ENCODE peak calls at places on chromosomes 6 and 20, in six cellular contexts. T, P, E, A, L and W are unnamed samples.

GRCh38 chr20:6783752-6784725 is 16.6 kb downstream of the BMP2 start:
- DNase-seq in T (peak), P (no peak), E (no peak), A (no peak), L (peak), W (no peak)

GRCh38 chr6:75409928-75410327 is 83.7 kb downstream of the FILIP1 start:
- DNase-seq in T (no peak), P (no peak), E (no peak), A (no peak), L (no peak), W (no peak)

GRCh38 chr6:81126150-81126549 is 626.3 kb downstream of the TENT5A start:
- DNase-seq in T (no peak), P (no peak), E (no peak), A (no peak), L (no peak), W (no peak)

GRCh38 chr6:82775989-82776388 is 289.7 kb downstream of the UBE3D start:
- DNase-seq in T (no peak), P (no peak), E (no peak), A (no peak), L (no peak), W (no peak)

GRCh38 chr20:10667077-10667401 is 6.8 kb downstream of the JAG1 start:
- DNase-seq in T (no peak), P (peak), E (no peak), A (peak), L (peak), W (no peak)

GRCh38 chr6:3063733-3064700 is 4.3 kb upstream of the RIPK1 start:
- DNase-seq in T (peak), P (peak), E (peak), A (peak), L (peak), W (peak)

GRCh38 chr20:32626859-32627636 is 41.9 kb upstream of the NOL4L start:
- DNase-seq in T (no peak), P (no peak), E (no peak), A (no peak), L (peak), W (no peak)

GRCh38 chr6:117615981-117616961 is 14.0 kb upstream of the GOPC start:
- DNase-seq in T (no peak), P (no peak), E (peak), A (no peak), L (no peak), W (no peak)

GRCh38 chr6:19327684-19328083 is 509.5 kb upstream of the ID4 start:
- DNase-seq in T (no peak), P (no peak), E (no peak), A (no peak), L (no peak), W (no peak)

GRCh38 chr6:44415424-44415823 is 27.9 kb downstream of the CDC5L start:
- DNase-seq in T (no peak), P (no peak), E (no peak), A (no peak), L (no peak), W (no peak)

GRCh38 chr6:41730531-41731436 is 4.6 kb downstream of the TFEB start:
- DNase-seq in T (no peak), P (no peak), E (no peak), A (no peak), L (no peak), W (no peak)

GRCh38 chr6:121651420-121651819 is 216.0 kb downstream of the GJA1 start:
- DNase-seq in T (no peak), P (no peak), E (no peak), A (no peak), L (no peak), W (no peak)

GRCh38 chr6:144155529-144155928 is 5.2 kb downstream of the STX11 start:
- DNase-seq in T (no peak), P (no peak), E (no peak), A (no peak), L (no peak), W (no peak)

GRCh38 chr6:23559587-23560343 is 566.2 kb upstream of the NRSN1 start:
- DNase-seq in T (no peak), P (no peak), E (no peak), A (no peak), L (no peak), W (no peak)

GRCh38 chr20:21324126-21324525 is 21.0 kb downstream of the XRN2 start:
- DNase-seq in T (no peak), P (no peak), E (no peak), A (no peak), L (no peak), W (no peak)

GRCh38 chr6:157428418-157429202 is 47.6 kb downstream of the ZDHHC14 start:
- DNase-seq in T (no peak), P (peak), E (no peak), A (no peak), L (no peak), W (no peak)

GRCh38 chr6:4774715-4775590 is 1.3 kb upstream of the CDYL start:
- DNase-seq in T (no peak), P (no peak), E (peak), A (peak), L (peak), W (no peak)

GRCh38 chr6:143745160-143746133 is 67.7 kb downstream of the PHACTR2 start:
- DNase-seq in T (no peak), P (peak), E (no peak), A (peak), L (peak), W (no peak)

GRCh38 chr6:46184114-46184513 is 13.3 kb upstream of the ENPP5 start:
- DNase-seq in T (peak), P (peak), E (no peak), A (peak), L (no peak), W (no peak)

GRCh38 chr6:157443066-157443800 is 62.2 kb downstream of the ZDHHC14 start:
- DNase-seq in T (peak), P (peak), E (no peak), A (no peak), L (no peak), W (no peak)

GRCh38 chr20:22373164-22373895 is 211.0 kb downstream of the FOXA2 start:
- DNase-seq in T (no peak), P (no peak), E (no peak), A (no peak), L (no peak), W (no peak)

GRCh38 chr6:82270791-82271392 is 23.3 kb upstream of the IBTK start:
- DNase-seq in T (no peak), P (peak), E (no peak), A (no peak), L (no peak), W (no peak)

GRCh38 chr6:109406196-109406595 is 23.9 kb upstream of the CD164 start:
- DNase-seq in T (no peak), P (peak), E (no peak), A (no peak), L (no peak), W (no peak)

GRCh38 chr6:10314163-10314955 is 100.5 kb downstream of the TFAP2A start:
- DNase-seq in T (no peak), P (no peak), E (no peak), A (no peak), L (no peak), W (no peak)

GRCh38 chr6:72649032-72649984 is 27.4 kb downstream of the KCNQ5 start:
- DNase-seq in T (peak), P (peak), E (no peak), A (no peak), L (peak), W (no peak)

GRCh38 chr6:116500969-116501433 is 10.4 kb upstream of the CALHM5 start:
- DNase-seq in T (no peak), P (peak), E (peak), A (no peak), L (no peak), W (no peak)

GRCh38 chr20:23179766-23180403 is 93.8 kb upstream of the CD93 start:
- DNase-seq in T (no peak), P (no peak), E (no peak), A (no peak), L (no peak), W (no peak)

GRCh38 chr6:83199865-83200230 is 6.7 kb downstream of the RWDD2A start:
- DNase-seq in T (no peak), P (peak), E (no peak), A (peak), L (no peak), W (no peak)

GRCh38 chr6:152160346-152160745 is 352.9 kb downstream of the ESR1 start:
- DNase-seq in T (no peak), P (no peak), E (no peak), A (no peak), L (no peak), W (no peak)

GRCh38 chr6:91864911-91865310 is 1278.0 kb upstream of the MAP3K7 start:
- DNase-seq in T (no peak), P (no peak), E (no peak), A (no peak), L (no peak), W (no peak)

GRCh38 chr6:43077981-43078411 is 1.9 kb downstream of the PTK7 start:
- DNase-seq in T (no peak), P (no peak), E (no peak), A (no peak), L (no peak), W (no peak)

GRCh38 chr6:45681860-45682488 is 304.2 kb upstream of the SUPT3H start:
- DNase-seq in T (peak), P (peak), E (peak), A (peak), L (no peak), W (no peak)

GRCh38 chr20:41232971-41233926 is 84.3 kb downstream of the ZHX3 start:
- DNase-seq in T (peak), P (peak), E (no peak), A (no peak), L (no peak), W (no peak)

GRCh38 chr6:39166918-39167301 is 51.9 kb upstream of the SAYSD1 start:
- DNase-seq in T (no peak), P (no peak), E (no peak), A (no peak), L (no peak), W (no peak)

GRCh38 chr20:56202493-56203077 is 45.9 kb upstream of the MC3R start:
- DNase-seq in T (no peak), P (peak), E (no peak), A (peak), L (no peak), W (no peak)
- TF ChIP-seq CTCF in T (no peak), P (peak), E (no peak), A (peak), L (no peak), W (peak)

GRCh38 chr20:44208770-44209169 is 1.8 kb downstream of the OSER1 start:
- DNase-seq in T (no peak), P (peak), E (no peak), A (no peak), L (no peak), W (no peak)
- TF ChIP-seq CTCF in T (no peak), P (no peak), E (no peak), A (no peak), L (no peak), W (no peak)

DNA sequence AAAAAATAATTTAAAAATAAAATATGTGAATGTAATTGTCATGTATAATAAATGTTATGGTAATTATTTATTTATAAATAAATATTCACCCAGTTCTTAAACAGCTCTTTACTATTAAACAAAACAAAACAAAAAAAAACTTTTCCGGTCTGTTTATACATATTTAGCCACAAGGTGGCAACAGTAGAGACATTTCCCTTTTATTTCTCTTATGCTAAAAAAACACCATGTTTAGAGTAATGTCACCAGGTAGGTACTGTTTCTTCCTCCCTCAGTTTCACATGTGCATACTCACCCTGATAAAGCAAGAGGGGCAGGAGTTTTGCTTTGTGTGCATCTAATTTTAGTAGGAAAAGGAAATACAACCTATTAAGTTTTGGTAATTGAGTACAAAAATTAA is 610.4 kb upstream of the IMPG1 start:
- DNase-seq in T (no peak), P (peak), E (no peak), A (no peak), L (no peak), W (no peak)
- TF ChIP-seq CTCF in T (peak), P (peak), E (no peak), A (peak), L (peak), W (peak)

GRCh38 chr6:167722634-167723309 is 103.9 kb upstream of the AFDN start:
- DNase-seq in T (no peak), P (no peak), E (no peak), A (no peak), L (no peak), W (no peak)
- TF ChIP-seq CTCF in T (no peak), P (no peak), E (no peak), A (no peak), L (no peak), W (no peak)

GRCh38 chr6:141421378-141421777 is 711.3 kb upstream of the GJE1 start:
- DNase-seq in T (peak), P (peak), E (no peak), A (no peak), L (no peak), W (no peak)

DNA sequence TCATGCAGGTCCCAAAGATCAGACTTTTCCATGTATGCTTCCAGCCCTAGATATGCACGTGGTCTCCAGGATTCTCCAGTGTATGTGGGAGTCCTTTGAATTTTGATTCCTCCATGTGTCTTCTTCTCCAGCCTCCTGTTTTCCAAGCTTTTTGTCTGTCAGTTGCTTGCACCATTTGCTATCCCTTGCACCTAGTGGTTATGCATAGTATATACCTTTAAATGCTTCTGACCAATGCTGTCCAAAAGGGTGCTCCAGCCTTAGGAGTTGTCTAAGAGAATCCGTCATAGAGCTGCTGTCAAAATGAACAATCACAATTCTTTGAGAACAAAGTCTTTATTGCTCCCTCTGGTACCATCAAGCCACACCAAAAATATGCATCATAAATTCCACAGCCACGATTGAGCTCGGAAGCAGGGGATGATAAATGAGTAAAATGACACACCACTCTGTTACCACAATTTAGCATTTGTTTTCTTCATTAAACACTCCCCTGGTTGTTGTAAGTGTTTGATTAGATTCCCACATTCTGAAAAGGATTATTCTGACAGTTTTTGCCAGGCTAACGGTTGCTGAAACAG is 706.2 kb upstream of the GJE1 start:
- DNase-seq in T (no peak), P (no peak), E (no peak), A (no peak), L (no peak), W (no peak)
- TF ChIP-seq CTCF in T (no peak), P (peak), E (no peak), A (no peak), L (no peak), W (no peak)

DNA sequence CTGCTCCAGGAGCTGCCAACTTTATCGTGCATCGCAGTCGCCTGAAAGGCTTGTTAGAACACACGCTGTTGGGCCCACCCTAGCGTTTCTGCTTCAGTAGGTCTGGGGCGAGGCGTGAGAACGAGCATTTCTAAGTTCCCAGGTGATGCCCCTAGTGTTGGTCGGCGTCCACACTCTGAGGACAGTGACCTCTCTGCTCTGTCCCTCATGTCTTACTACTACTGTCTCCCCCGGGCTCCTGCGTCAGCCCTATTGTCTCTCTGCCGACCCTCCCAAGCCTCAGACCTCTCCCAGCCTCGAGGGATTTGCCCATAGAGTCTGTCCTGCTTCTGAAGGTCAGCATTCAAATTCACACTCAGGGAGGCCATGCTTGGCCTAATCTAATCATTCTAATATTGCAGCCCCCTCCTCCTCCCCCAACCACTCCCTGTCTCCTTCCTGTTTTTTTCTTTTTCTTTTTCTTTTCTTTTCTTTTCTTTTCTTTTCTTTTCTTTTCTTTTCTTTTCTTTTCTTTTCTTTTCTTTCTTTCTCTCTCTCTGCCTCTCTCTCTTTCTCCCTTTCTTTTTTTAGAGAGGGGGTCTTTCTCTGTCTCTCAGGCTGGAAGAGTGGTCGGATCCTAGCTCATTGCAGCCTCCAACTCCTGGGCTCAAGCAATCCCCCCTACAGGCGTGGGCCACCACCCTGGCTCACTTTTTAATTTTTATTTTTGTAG is 873 bp upstream of the ZFP64 start:
- DNase-seq in T (no peak), P (peak), E (no peak), A (peak), L (no peak), W (no peak)
- TF ChIP-seq CTCF in T (no peak), P (peak), E (no peak), A (no peak), L (peak), W (no peak)

DNA sequence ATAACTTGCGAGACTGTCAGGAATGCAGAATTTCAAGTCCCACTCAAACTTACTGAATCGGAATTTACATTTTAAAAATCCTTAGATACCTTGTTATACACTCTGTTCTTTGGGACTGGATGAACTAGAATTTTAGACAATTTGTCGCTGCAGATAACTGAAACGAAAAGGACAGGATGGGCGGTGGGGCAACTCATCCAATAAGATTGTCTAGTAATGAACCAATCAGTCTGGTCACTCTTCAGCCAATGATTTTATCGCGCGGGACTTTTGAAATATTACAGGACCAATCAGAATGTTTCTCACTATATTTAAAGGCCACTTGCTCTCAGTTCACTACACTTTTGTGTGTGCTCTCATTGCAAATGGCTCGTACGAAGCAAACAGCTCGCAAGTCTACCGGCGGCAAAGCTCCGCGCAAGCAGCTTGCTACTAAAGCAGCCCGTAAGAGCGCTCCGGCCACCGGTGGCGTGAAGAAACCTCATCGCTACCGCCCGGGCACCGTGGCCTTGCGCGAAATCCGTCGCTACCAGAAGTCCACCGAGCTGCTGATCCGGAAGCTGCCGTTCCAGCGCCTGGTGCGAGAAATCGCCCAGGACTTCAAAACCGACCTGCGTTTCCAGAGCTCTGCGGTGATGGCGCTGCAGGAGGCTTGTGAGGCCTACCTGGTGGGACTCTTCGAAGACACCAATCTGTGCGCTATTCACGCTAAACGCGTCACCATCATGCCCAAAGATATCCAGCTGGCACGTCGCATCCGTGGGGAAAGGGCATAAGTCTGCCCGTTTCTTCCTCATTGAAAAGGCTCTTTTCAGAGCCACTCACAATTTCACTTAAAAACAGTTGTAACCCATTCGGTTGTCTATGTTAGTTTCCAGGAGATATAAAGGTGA is 41.9 kb upstream of the HFE start:
- DNase-seq in T (peak), P (peak), E (peak), A (peak), L (peak), W (no peak)
- TF ChIP-seq CTCF in T (no peak), P (no peak), E (no peak), A (no peak), L (no peak), W (no peak)

GRCh38 chr6:13120483-13121482 is 207.6 kb downstream of the TBC1D7 start:
- DNase-seq in T (no peak), P (no peak), E (no peak), A (peak), L (peak), W (no peak)
- TF ChIP-seq CTCF in T (no peak), P (no peak), E (no peak), A (no peak), L (peak), W (no peak)